ENCODE peak calls at places on chromosomes 2 and 18, in ten cellular contexts. Z is CD8-positive, alpha-beta T cell; M is upper lobe of right lung; Y is A549; Q is psoas muscle; O is gastrocnemius medialis; L is uterus; X is endodermal cell; D is colonic mucosa; K is breast epithelium. F is an unnamed sample.

GRCh38 chr18:50507120-50507590 is 52.7 kb upstream of the MAPK4 start:
- DNase-seq in Z (no peak), M (no peak), Y (peak; percentile 12), Q (peak; percentile 63), O (no peak), L (no peak), X (peak; percentile 90), D (no peak), K (peak; percentile 29), F (no peak)

GRCh38 chr2:230980468-230980867 is 15.5 kb upstream of the SPATA3 start:
- DNase-seq in Z (no peak), M (no peak), Y (no peak), Q (no peak), O (no peak), L (no peak), X (no peak), D (no peak), K (no peak), F (no peak)

GRCh38 chr2:13876491-13877037 is 756.0 kb upstream of the LRATD1 start:
- DNase-seq in Z (no peak), M (no peak), Y (no peak), Q (no peak), O (no peak), L (no peak), X (no peak), D (no peak), K (no peak), F (no peak)

GRCh38 chr2:234679766-234680687 is 183.1 kb upstream of the ARL4C start:
- DNase-seq in Z (no peak), M (no peak), Y (peak; percentile 91), Q (peak; percentile 85), O (peak; percentile 42), L (peak; percentile 56), X (peak; percentile 41), D (no peak), K (no peak), F (no peak)

GRCh38 chr2:71824436-71824835 is 323.2 kb downstream of the CYP26B1 start:
- DNase-seq in Z (no peak), M (no peak), Y (no peak), Q (no peak), O (no peak), L (no peak), X (no peak), D (no peak), K (no peak), F (no peak)

GRCh38 chr18:57631697-57632096 is 10.1 kb upstream of the NARS1 start:
- DNase-seq in Z (no peak), M (no peak), Y (no peak), Q (no peak), O (no peak), L (no peak), X (no peak), D (no peak), K (no peak), F (no peak)

GRCh38 chr2:23614701-23615100 is 229.7 kb downstream of the KLHL29 start:
- DNase-seq in Z (no peak), M (peak; percentile 38), Y (no peak), Q (no peak), O (no peak), L (no peak), X (no peak), D (no peak), K (no peak), F (no peak)

GRCh38 chr2:2665834-2666133 is 334.7 kb upstream of the MYT1L start:
- DNase-seq in Z (no peak), M (no peak), Y (no peak), Q (no peak), O (no peak), L (no peak), X (no peak), D (no peak), K (no peak), F (no peak)

DNA sequence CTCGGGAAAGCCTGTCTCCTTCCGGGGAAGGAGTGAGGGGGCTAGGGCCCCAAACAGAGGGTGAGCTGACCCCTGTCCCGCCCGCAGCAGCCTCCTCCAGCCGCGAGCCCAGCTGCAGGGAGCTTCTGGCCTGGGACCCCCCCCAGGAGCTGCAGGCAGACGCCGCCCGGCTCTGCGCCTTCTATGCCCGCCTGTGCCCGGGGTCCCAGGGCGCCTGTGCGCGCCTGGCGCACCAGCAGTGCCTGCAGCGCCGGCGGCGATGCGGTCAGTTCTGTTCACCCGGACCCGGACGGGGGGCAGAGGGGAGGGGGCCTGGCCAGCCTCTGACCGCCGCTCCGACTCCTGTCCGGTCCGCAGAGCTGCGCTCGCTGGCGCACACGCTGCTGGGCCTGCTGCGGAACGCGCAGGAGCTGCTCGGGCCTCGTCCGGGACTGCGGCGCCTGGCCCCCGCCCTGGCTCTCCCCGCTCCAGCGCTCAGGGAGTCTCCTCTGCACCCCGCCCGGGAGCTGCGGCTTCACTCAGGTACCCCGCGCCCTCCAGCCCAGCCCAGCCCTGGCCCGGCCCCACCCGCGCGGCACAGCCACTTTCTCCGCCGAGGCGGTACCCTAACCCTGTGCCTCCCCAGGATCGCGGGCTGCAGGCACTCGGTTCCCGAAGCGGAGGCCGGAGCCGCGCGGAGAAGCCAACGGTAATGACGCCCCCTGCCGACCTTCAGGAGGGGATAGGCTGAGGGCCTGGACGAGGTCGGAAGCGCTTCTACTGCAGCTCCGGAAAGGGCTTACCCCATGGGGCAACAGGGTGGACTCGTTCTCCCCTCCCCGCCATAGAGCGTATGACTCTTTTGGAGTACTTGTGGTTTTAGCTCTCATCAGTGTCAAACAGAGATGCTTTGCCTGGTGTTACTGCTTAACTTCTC is 2.0 kb upstream of the CHRND start:
- DNase-seq in Z (no peak), M (no peak), Y (peak; percentile 88), Q (peak; percentile 84), O (no peak), L (no peak), X (peak; percentile 94), D (peak; percentile 41), K (no peak), F (no peak)
- H3K4me3 ChIP-seq in Z (no peak overlapping the region), M (no peak overlapping the region), Y (peak overlapping the region; percentile 45), Q (peak overlapping the region; percentile 81), O (peak overlapping the region; percentile 63), L (no peak overlapping the region), X (peak overlapping the region; percentile 66), D (peak overlapping the region; percentile 10), K (peak overlapping the region; percentile 18), F (peak overlapping the region; percentile 56)

DNA sequence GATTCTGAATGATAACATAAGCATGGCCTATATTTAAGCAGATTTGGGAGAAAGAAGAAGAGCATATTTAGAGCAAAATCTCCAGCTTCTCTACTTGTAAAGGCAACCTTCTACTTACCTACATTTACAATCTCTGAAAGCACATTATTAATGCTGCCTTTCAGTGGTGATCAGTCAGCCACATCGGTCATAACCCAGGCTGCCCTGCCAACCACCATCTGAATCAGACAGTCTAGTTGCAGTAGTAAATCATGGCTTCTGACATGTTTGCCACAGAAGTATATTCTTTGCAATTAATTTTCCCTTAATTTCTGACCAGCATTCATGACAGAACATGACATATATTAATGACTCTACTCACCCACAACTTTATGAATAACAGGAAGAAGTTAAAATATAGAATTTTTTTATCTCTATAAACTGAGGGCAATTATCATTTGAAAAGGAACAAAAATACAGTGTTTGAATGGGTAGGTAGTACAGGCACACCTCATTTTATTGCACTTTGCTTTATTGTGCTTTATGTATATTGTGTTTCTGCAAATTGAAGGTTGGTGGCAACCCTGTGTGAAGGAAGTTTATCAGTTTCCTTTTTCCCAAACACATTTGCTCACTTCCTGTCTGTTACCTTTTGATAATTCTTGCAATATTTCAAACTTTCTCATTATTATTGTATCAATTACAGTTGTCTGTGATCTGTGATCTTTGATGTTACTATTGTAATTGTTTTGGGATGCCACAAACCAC is 531.6 kb upstream of the CHAC2 start:
- DNase-seq in Z (no peak), M (no peak), Y (no peak), Q (no peak), O (no peak), L (no peak), X (no peak), D (peak; percentile 27), K (no peak), F (no peak)
- TF ChIP-seq CTCF in Z (no peak), M (no peak), Y (no peak), Q (no peak), O (no peak), L (no peak), X (no peak), D (no peak), K (no peak), F (no peak)

DNA sequence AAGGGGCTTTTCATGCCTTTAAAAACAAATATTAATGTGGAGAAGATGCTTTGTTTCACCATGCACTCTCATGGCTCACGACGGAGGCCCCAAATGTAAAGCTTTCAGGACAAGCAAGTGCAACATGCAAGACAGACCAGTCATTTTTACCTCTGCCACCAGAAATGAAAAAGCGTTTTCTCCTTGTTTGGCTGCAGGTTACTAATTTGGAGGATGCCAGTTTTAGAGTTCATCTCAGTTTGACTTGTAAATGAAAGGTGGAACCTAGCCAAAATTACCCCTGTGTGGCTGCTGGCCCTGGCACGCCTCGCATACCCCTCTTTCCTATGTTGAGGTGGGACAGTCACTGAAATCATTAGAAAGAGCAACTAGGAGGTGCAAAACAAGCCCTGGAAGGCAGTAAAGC is 138.6 kb downstream of the BCL2 start:
- DNase-seq in Z (no peak), M (no peak), Y (no peak), Q (no peak), O (no peak), L (no peak), X (no peak), D (no peak), K (no peak), F (no peak)
- H3K4me1 ChIP-seq in Z (peaks cover 41% of the 10 kb centered on the region), M (no peaks in the 10 kb centered on the region), Y (no peaks in the 10 kb centered on the region), Q (peaks cover 47% of the 10 kb centered on the region), O (peaks cover 48% of the 10 kb centered on the region), L (peaks cover 17% of the 10 kb centered on the region), X (no peaks in the 10 kb centered on the region), D (peaks cover 36% of the 10 kb centered on the region), K (peaks cover 18% of the 10 kb centered on the region), F (no peaks in the 10 kb centered on the region)

GRCh38 chr18:47964086-47964485 is 33.6 kb upstream of the SMAD2 start:
- DNase-seq in Z (no peak), M (no peak), Y (no peak), Q (no peak), O (no peak), L (no peak), X (no peak), D (no peak), K (no peak), F (no peak)

GRCh38 chr18:47968721-47969120 is 38.3 kb upstream of the SMAD2 start:
- DNase-seq in Z (no peak), M (no peak), Y (peak; percentile 31), Q (no peak), O (no peak), L (no peak), X (no peak), D (no peak), K (no peak), F (no peak)

GRCh38 chr18:47970664-47971523 is 40.4 kb upstream of the SMAD2 start:
- DNase-seq in Z (no peak), M (no peak), Y (no peak), Q (no peak), O (no peak), L (no peak), X (no peak), D (no peak), K (no peak), F (no peak)

GRCh38 chr18:47969851-47970250 is 39.4 kb upstream of the SMAD2 start:
- DNase-seq in Z (no peak), M (no peak), Y (no peak), Q (no peak), O (no peak), L (no peak), X (no peak), D (no peak), K (no peak), F (no peak)

DNA sequence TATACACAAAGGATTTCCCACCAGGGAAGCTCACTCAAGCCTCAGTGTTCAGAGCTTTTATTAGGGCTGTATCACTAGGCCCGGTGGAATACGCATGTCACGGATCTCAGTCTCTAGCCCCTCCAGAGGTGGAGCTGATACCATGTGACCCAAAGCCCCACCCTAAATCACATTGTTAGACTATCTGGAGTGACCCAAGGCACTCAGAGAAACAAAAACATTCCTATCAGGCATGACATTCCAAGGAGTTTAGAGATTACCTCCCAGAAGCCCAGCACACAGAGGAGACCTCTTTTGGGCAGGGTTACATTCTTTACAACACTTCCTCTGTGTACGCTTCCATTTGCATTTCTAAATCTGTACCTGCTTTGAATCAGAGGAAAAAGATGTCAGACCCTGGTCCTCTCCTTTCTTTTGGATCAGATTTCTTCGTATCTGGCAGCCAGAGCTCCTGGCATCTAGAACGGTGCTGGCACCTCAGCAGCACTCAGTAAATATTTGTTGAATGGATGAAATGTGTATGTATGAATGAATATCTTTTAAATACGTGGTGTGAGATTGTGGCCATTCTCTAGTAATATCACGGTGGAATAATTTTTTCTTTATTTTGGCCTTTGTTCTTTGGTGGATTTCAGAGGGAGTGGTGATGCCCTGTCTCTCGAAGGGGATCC is 37.7 kb upstream of the SMAD2 start:
- DNase-seq in Z (no peak), M (no peak), Y (peak; percentile 88), Q (no peak), O (no peak), L (no peak), X (peak; percentile 87), D (no peak), K (no peak), F (no peak)
- H3K4me3 ChIP-seq in Z (no peak overlapping the region), M (no peak overlapping the region), Y (peak overlapping the region; percentile 23), Q (no peak overlapping the region), O (no peak overlapping the region), L (no peak overlapping the region), X (peak overlapping the region; percentile 51), D (no peak overlapping the region), K (no peak overlapping the region), F (no peak overlapping the region)

F was measured in ascending aorta.